ENCODE peak calls at places on chromosome 4, in eight cellular contexts. H, J, I, Q, Z, L, T and O are unnamed samples.

GRCh38 chr4:108465886-108466491 is 154.4 kb upstream of the RPL34 start:
- DNase-seq in H (no peak), J (no peak), I (no peak), Q (no peak), Z (no peak), L (no peak), T (no peak), O (no peak)

GRCh38 chr4:187606581-187606980 is 389.0 kb upstream of the ZFP42 start:
- DNase-seq in H (peak), J (peak), I (peak), Q (no peak), Z (peak), L (peak), T (no peak), O (peak)

GRCh38 chr4:46329118-46329976 is 60.6 kb downstream of the GABRA2 start:
- DNase-seq in H (no peak), J (peak), I (no peak), Q (no peak), Z (peak), L (peak), T (no peak), O (peak)

GRCh38 chr4:53307819-53308773 is 57.8 kb downstream of the SCFD2 start:
- DNase-seq in H (peak), J (no peak), I (no peak), Q (no peak), Z (no peak), L (no peak), T (no peak), O (no peak)

GRCh38 chr4:10655968-10656367 is 28.6 kb downstream of the CLNK start:
- DNase-seq in H (peak), J (no peak), I (peak), Q (no peak), Z (no peak), L (peak), T (no peak), O (no peak)

GRCh38 chr4:56613101-56613862 is 67.8 kb downstream of the HOPX start:
- DNase-seq in H (peak), J (no peak), I (peak), Q (no peak), Z (no peak), L (peak), T (no peak), O (no peak)

GRCh38 chr4:2246384-2247127 is 4.6 kb upstream of the HAUS3 start:
- DNase-seq in H (no peak), J (peak), I (no peak), Q (no peak), Z (no peak), L (no peak), T (peak), O (peak)

GRCh38 chr4:25209702-25210101 is 24.1 kb upstream of the PI4K2B start:
- DNase-seq in H (no peak), J (no peak), I (no peak), Q (no peak), Z (no peak), L (no peak), T (no peak), O (no peak)

GRCh38 chr4:103197765-103198110 is 405 bp downstream of the CENPE start:
- DNase-seq in H (no peak), J (no peak), I (no peak), Q (no peak), Z (no peak), L (peak), T (no peak), O (no peak)

GRCh38 chr4:135277980-135278315 is 1076.4 kb upstream of the PABPC4L start:
- DNase-seq in H (no peak), J (no peak), I (no peak), Q (no peak), Z (no peak), L (no peak), T (no peak), O (no peak)

GRCh38 chr4:118920247-118920646 is 31.6 kb downstream of the SYNPO2 start:
- DNase-seq in H (peak), J (no peak), I (peak), Q (no peak), Z (no peak), L (peak), T (no peak), O (no peak)

GRCh38 chr4:44848466-44848865 is 122.1 kb upstream of the GNPDA2 start:
- DNase-seq in H (no peak), J (no peak), I (no peak), Q (no peak), Z (no peak), L (no peak), T (no peak), O (no peak)

GRCh38 chr4:44845309-44845708 is 119.0 kb upstream of the GNPDA2 start:
- DNase-seq in H (no peak), J (no peak), I (no peak), Q (no peak), Z (no peak), L (no peak), T (no peak), O (no peak)

DNA sequence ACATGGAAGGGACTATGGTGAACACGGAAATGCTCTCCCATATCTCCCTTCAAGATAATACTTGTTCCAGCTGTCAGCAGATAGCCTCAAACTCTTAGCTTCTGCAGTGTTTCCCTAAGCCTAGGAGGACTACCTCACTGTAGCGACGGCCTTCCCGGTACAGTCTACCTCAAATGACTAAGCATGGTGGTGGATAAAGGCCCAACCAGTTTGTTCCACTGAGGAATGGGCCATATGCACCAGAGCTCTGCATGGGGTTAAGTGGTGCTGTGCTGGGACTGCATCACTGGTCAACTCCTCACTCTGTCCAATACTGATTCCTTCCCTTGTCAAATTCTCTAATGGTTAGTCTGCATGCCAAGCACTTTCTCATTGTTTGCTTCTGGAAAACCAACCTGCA is 119.6 kb upstream of the GNPDA2 start:
- DNase-seq in H (no peak), J (no peak), I (no peak), Q (no peak), Z (no peak), L (no peak), T (no peak), O (no peak)
- TF ChIP-seq CTCF in H (no peak), J (no peak), I (no peak), Q (no peak), Z (no peak), L (no peak), T (no peak), O (no peak)

GRCh38 chr4:188613976-188614375 is 474.7 kb downstream of the TRIML1 start:
- DNase-seq in H (no peak), J (no peak), I (no peak), Q (no peak), Z (no peak), L (no peak), T (no peak), O (no peak)
- TF ChIP-seq CTCF in H (no peak), J (no peak), I (no peak), Q (no peak), Z (no peak), L (no peak), T (no peak), O (no peak)

DNA sequence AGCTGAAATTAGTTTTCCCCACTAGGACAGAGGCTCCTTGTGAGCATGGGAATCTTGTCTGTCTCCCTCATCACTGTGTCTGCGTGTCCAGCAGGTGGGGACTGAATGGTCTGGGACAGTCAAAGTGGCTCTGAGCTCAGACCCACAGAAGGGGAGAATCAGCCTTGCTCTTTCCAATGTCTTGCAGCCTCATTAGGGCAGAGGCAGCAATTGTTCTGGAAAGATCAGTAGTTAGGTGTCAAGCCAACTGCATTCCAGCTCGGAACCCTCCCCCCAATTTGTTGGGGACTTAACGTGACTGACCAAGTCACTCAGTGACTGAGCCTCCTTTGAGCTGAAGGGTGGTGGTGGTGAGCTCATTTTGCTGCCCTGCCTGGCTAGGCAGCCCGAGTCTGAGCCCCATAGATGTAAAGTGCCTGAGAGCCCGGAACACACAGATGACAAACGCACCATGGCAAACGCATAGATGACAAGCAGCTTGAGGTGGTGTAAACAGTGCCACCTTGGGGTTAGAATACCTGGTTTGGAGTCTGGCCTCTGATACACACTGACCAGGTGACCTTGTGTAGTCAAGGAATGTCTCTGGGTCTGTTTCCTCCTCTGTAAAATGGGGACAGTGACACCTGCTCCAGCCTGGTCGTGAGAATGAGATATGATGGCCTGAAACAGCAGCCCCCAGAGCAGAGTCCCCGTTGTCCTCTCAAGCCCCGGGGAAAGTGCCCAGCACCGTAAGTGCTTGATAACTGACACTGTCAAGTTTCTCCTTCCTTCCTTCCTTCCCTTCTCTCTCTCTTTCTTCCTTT is 2.7 kb upstream of the SORCS2 start:
- DNase-seq in H (no peak), J (no peak), I (no peak), Q (no peak), Z (peak), L (no peak), T (no peak), O (no peak)
- TF ChIP-seq CTCF in H (no peak), J (no peak), I (no peak), Q (no peak), Z (peak), L (no peak), T (peak), O (no peak)

GRCh38 chr4:4575284-4576211 is 33.7 kb upstream of the STX18 start:
- DNase-seq in H (peak), J (peak), I (peak), Q (peak), Z (peak), L (peak), T (peak), O (peak)
- TF ChIP-seq CTCF in H (peak), J (peak), I (peak), Q (peak), Z (peak), L (peak), T (peak), O (peak)

DNA sequence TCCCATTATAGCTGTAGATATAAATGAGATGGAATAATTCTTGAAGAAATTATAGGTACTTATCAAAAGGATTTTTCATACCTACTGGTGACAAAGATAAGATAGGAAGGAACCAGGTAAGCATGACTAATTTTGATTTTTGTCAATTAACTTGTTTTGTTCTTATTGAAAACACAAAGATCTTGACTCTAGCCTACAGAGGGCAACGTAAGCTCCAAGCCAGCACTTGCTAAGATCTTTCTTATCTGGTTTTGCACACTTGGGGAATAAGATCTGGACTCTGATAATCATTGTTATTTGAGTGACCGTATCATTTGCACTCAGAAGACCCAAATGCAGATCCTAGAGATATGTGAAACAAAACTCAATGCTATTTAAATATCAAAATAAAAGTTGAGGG is 223.4 kb downstream of the VEGFC start:
- DNase-seq in H (no peak), J (no peak), I (no peak), Q (no peak), Z (no peak), L (peak), T (no peak), O (no peak)
- TF ChIP-seq CTCF in H (peak), J (no peak), I (no peak), Q (no peak), Z (no peak), L (peak), T (no peak), O (no peak)